ENCODE peak calls at places on chromosomes 3 and 15, in seven cellular contexts. Y is GM23248, V is pancreas, G is neural progenitor cell, T is heart right ventricle, I is NT2/D1, W is transverse colon. O is an unnamed sample.

GRCh38 chr3:64300790-64301423 is 75.6 kb upstream of the PRICKLE2 start:
- DNase-seq in T (no peak), Y (peak; percentile 88), I (no peak), V (no peak), W (no peak), G (no peak), O (no peak)

GRCh38 chr15:28101201-28101600 is 2.1 kb upstream of the OCA2 start:
- DNase-seq in T (no peak), Y (no peak), I (no peak), V (no peak), G (no peak), W (no peak), O (no peak)

GRCh38 chr3:41267975-41268640 is 68.8 kb downstream of the CTNNB1 start:
- DNase-seq in T (no peak), V (no peak), G (no peak), Y (peak; percentile 98), W (no peak), I (no peak), O (no peak)

GRCh38 chr15:88709960-88710715 is 71.3 kb downstream of the ISG20 start:
- DNase-seq in V (no peak), W (no peak), G (no peak), I (no peak), Y (no peak), T (no peak), O (no peak)

GRCh38 chr3:32395451-32395970 is 3.9 kb downstream of the CMTM7 start:
- DNase-seq in Y (peak; percentile 7), G (no peak), V (no peak), T (no peak), I (no peak), W (no peak), O (no peak)

GRCh38 chr3:126998320-126998719 is 15.4 kb downstream of the PLXNA1 start:
- DNase-seq in V (no peak), W (no peak), G (no peak), I (no peak), T (no peak), Y (no peak), O (no peak)

GRCh38 chr3:69290006-69290405 is 95.9 kb downstream of the FRMD4B start:
- DNase-seq in W (no peak), T (peak; percentile 44), I (no peak), G (no peak), V (no peak), Y (no peak), O (no peak)

GRCh38 chr3:40189118-40189517 is 120.4 kb upstream of the EIF1B start:
- DNase-seq in T (no peak), I (no peak), G (no peak), W (no peak), V (no peak), Y (no peak), O (no peak)

GRCh38 chr3:168457973-168458539 is 362.3 kb upstream of the GOLIM4 start:
- DNase-seq in G (no peak), I (no peak), T (no peak), Y (no peak), V (no peak), W (no peak), O (no peak)

GRCh38 chr3:44885618-44886017 is 11.2 kb downstream of the TGM4 start:
- DNase-seq in T (no peak), G (no peak), I (no peak), V (no peak), Y (peak; percentile 95), W (no peak), O (no peak)

GRCh38 chr3:4290272-4290893 is 12.8 kb upstream of the SETMAR start:
- DNase-seq in G (peak; percentile 30), T (no peak), Y (peak; percentile 48), W (peak; percentile 22), I (peak; percentile 36), V (no peak), O (no peak)

GRCh38 chr3:126683069-126683468 is 21.0 kb upstream of the CHCHD6 start:
- DNase-seq in Y (no peak), W (no peak), G (no peak), V (no peak), I (no peak), T (no peak), O (no peak)

GRCh38 chr15:48442011-48442410 is 110.8 kb downstream of the DUT start:
- DNase-seq in T (no peak), V (no peak), I (no peak), W (no peak), G (no peak), Y (peak; percentile 49), O (no peak)

GRCh38 chr15:64010719-64011118 is 35.6 kb downstream of the DAPK2 start:
- DNase-seq in Y (peak; percentile 93), G (no peak), V (peak; percentile 73), T (peak; percentile 71), W (peak; percentile 72), I (no peak), O (no peak)

GRCh38 chr15:68299436-68299835 is 21.9 kb downstream of the FEM1B start:
- DNase-seq in I (no peak), G (no peak), W (no peak), V (no peak), Y (peak; percentile 86), T (peak; percentile 4), O (no peak)
- H3K36me3 ChIP-seq in I (peaks cover 25% of the 10 kb centered on the region), G (peaks cover 8% of the 10 kb centered on the region), W (no peaks in the 10 kb centered on the region), V (no peaks in the 10 kb centered on the region), Y (peaks cover 43% of the 10 kb centered on the region), T (no peaks in the 10 kb centered on the region), O (no peaks in the 10 kb centered on the region)

GRCh38 chr15:62771234-62771633 is 271.3 kb upstream of the TPM1 start:
- DNase-seq in T (no peak), I (no peak), W (no peak), G (no peak), Y (no peak), V (no peak), O (no peak)
- H3K36me3 ChIP-seq in T (peaks cover 24% of the 10 kb centered on the region), I (peaks cover 26% of the 10 kb centered on the region), W (peaks cover 23% of the 10 kb centered on the region), G (no peaks in the 10 kb centered on the region), Y (peaks cover 4% of the 10 kb centered on the region), V (no peaks in the 10 kb centered on the region), O (no peaks in the 10 kb centered on the region)

GRCh38 chr3:138284957-138285477 is 44.6 kb downstream of the NME9 start:
- DNase-seq in V (no peak), W (no peak), T (no peak), Y (no peak), I (no peak), G (no peak), O (no peak)
- H3K36me3 ChIP-seq in V (no peaks in the 10 kb centered on the region), W (peaks cover 36% of the 10 kb centered on the region), T (peaks cover 22% of the 10 kb centered on the region), Y (peaks cover 18% of the 10 kb centered on the region), I (peaks cover 57% of the 10 kb centered on the region), G (no peaks in the 10 kb centered on the region), O (no peaks in the 10 kb centered on the region)

DNA sequence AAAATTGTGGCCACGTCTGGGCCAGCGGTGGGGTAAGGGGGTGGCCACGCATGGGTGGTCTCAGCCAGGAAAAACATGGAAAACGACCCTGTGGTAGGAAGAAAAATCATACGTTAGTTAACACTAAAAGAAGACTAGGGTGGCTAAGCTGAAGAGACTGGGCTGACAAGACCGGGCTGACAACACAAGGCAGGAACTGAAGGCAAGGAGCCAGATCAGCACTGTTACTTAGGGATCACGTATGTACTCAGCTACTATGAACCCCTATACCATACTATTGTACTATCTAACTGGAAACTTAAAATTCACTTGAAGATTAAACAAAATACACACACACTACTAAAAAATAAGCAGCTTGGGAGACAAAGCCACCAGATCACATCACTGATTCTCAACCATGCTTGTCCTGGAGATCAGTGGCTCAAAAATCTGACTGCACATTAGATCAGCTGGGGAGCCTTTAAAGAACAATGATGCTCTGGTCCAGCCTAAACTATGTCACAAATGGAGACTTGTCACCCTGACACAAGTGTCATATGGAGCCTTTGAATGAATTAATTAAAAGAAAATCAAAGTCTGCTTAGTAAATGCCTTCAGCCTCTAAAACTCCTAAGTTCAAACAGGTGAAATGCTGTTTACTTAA is 442.2 kb downstream of the SHQ1 start:
- DNase-seq in T (peak; percentile 11), Y (no peak), I (no peak), G (no peak), W (no peak), V (no peak), O (no peak)
- H3K36me3 ChIP-seq in T (no peaks in the 10 kb centered on the region), Y (no peaks in the 10 kb centered on the region), I (no peaks in the 10 kb centered on the region), G (no peaks in the 10 kb centered on the region), W (no peaks in the 10 kb centered on the region), V (no peaks in the 10 kb centered on the region), O (no peaks in the 10 kb centered on the region)

GRCh38 chr3:129857899-129858298 is 35.6 kb downstream of the TMCC1 start:
- DNase-seq in G (no peak), Y (no peak), V (no peak), W (no peak), T (no peak), I (no peak), O (no peak)
- H3K36me3 ChIP-seq in G (peaks cover 5% of the 10 kb centered on the region), Y (peaks cover 4% of the 10 kb centered on the region), V (no peaks in the 10 kb centered on the region), W (peaks cover 8% of the 10 kb centered on the region), T (no peaks in the 10 kb centered on the region), I (peaks cover 25% of the 10 kb centered on the region), O (no peaks in the 10 kb centered on the region)

DNA sequence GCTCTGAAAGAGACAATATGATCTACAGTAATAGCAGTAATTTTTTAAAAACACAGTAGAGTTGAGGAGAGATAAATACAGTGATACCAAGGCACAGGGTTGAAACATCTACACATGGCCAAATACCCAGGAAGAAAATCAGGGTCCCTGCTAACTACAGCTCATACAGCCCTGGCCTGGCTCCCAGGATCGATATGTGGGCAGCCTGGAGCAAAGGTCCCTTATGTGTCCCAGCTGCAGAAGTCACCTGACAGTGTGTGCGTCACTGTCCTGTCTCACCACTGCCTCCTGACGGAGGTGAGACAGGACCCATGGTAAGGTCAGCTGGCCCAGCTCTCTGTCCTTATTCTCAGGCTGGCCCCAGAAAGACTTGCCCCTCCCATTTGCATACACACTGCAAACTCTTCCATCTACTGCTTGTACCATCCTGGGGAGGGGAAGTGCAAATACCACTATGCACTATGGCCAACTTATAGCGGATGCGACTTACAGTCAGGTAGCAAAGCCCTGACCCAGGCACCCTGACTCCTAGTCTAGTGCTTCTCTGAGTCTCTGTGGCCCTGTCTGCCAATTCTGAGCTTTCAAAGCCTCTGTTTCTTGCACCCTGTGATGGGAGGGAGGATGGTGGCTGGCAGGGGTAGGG is 22.0 kb upstream of the BCL2L10 start:
- DNase-seq in G (no peak), W (peak; percentile 36), V (peak; percentile 93), I (no peak), Y (no peak), T (no peak), O (no peak)
- H3K36me3 ChIP-seq in G (no peaks in the 10 kb centered on the region), W (no peaks in the 10 kb centered on the region), V (no peaks in the 10 kb centered on the region), I (peaks cover 6% of the 10 kb centered on the region), Y (no peaks in the 10 kb centered on the region), T (no peaks in the 10 kb centered on the region), O (no peaks in the 10 kb centered on the region)

GRCh38 chr15:84800365-84800806 is 16.8 kb upstream of the ALPK3 start:
- DNase-seq in T (no peak), Y (no peak), W (no peak), I (no peak), V (no peak), G (no peak), O (no peak)
- H3K36me3 ChIP-seq in T (peaks cover 58% of the 10 kb centered on the region), Y (peaks cover 47% of the 10 kb centered on the region), W (peaks cover 42% of the 10 kb centered on the region), I (peaks cover 84% of the 10 kb centered on the region), V (peaks cover 30% of the 10 kb centered on the region), G (no peaks in the 10 kb centered on the region), O (no peaks in the 10 kb centered on the region)

O was measured in ovary.